ENCODE peak calls at places on chromosomes 1 and 21, in ten cellular contexts. T is CD4-positive, alpha-beta T cell; D is HCT116; J is thoracic aorta; E is WERI-Rb-1; N is adrenal gland; H is SK-N-SH; W is upper lobe of left lung; P is left ventricle myocardium inferior; A is testis. S is an unnamed sample.
A peak's percentile ranks its signal among the peaks of the same experiment; 100 is the strongest.

GRCh38 chr1:61641578-61642336 is 83.2 kb downstream of the TM2D1 start:
- DNase-seq in T (peak; percentile 25), D (peak; percentile 35), J (peak; percentile 52), E (peak; percentile 72), N (peak; percentile 78), H (peak; percentile 47), W (peak; percentile 79), P (peak; percentile 78), A (peak; percentile 91), S (peak; percentile 64)

GRCh38 chr1:36486436-36487335 is 4.0 kb upstream of the CSF3R start:
- DNase-seq in T (no peak), D (no peak), J (no peak), E (no peak), N (peak; percentile 81), H (no peak), W (peak; percentile 98), P (peak; percentile 46), A (no peak), S (peak; percentile 91)

GRCh38 chr1:198155253-198155652 is 1.5 kb upstream of the NEK7 start:
- DNase-seq in T (no peak), D (peak; percentile 28), J (no peak), E (no peak), N (no peak), H (no peak), W (no peak), P (no peak), A (no peak), S (no peak)

GRCh38 chr1:201766117-201766863 is 62.7 kb upstream of the IPO9 start:
- DNase-seq in T (no peak), D (no peak), J (no peak), E (no peak), N (peak; percentile 13), H (no peak), W (no peak), P (peak; percentile 30), A (peak; percentile 55), S (peak; percentile 52)

GRCh38 chr1:183019860-183020259 is 3.4 kb upstream of the LAMC1 start:
- DNase-seq in T (no peak), D (no peak), J (no peak), E (no peak), N (no peak), H (no peak), W (no peak), P (no peak), A (no peak), S (peak; percentile 67)

GRCh38 chr1:75855010-75855409 is 58.3 kb downstream of the MSH4 start:
- DNase-seq in T (no peak), D (peak; percentile 8), J (no peak), E (no peak), N (no peak), H (no peak), W (peak; percentile 26), P (no peak), A (no peak), S (no peak)

GRCh38 chr1:161085165-161085564 is 4.2 kb downstream of the NECTIN4 start:
- DNase-seq in T (no peak), D (no peak), J (no peak), E (peak; percentile 78), N (no peak), H (no peak), W (no peak), P (no peak), A (no peak), S (no peak)

GRCh38 chr1:210310562-210310961 is 18.1 kb upstream of the HHAT start:
- DNase-seq in T (no peak), D (no peak), J (no peak), E (no peak), N (no peak), H (no peak), W (no peak), P (no peak), A (no peak), S (no peak)

GRCh38 chr1:207097871-207098324 is 6.1 kb upstream of the C4BPA start:
- DNase-seq in T (no peak), D (no peak), J (no peak), E (no peak), N (no peak), H (no peak), W (no peak), P (no peak), A (no peak), S (no peak)

GRCh38 chr1:223754681-223755431 is 42.5 kb downstream of the CAPN2 start:
- DNase-seq in T (no peak), D (no peak), J (no peak), E (no peak), N (no peak), H (no peak), W (no peak), P (no peak), A (no peak), S (no peak)

DNA sequence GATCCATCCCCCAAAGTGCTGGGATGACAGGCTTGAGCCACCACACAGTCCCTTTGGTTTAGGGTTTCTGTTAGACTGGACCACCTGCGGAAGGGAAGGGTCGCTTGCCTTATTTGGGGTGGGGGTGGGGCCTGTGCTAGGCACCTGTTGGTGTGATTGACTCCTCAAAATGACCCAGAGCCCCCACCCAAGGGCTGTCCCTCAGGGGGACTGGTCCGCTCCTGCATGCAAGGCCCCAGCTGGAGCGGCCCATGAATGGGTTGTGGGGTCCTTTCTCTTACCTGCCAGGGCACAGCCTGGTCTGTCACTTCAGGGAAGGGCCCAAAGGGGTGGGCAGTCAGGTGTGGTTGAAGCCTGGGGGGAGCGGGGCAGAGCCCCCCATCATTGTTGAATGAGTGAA is 1.8 kb upstream of the CSTB start:
- DNase-seq in T (no peak), D (no peak), J (no peak), E (no peak), N (no peak), H (no peak), W (no peak), P (no peak), A (no peak), S (no peak)
- TF ChIP-seq CTCF in T (no peak), D (no peak), J (no peak), E (no peak), N (no peak), H (no peak), W (no peak), P (no peak), A (no peak), S (no peak)

DNA sequence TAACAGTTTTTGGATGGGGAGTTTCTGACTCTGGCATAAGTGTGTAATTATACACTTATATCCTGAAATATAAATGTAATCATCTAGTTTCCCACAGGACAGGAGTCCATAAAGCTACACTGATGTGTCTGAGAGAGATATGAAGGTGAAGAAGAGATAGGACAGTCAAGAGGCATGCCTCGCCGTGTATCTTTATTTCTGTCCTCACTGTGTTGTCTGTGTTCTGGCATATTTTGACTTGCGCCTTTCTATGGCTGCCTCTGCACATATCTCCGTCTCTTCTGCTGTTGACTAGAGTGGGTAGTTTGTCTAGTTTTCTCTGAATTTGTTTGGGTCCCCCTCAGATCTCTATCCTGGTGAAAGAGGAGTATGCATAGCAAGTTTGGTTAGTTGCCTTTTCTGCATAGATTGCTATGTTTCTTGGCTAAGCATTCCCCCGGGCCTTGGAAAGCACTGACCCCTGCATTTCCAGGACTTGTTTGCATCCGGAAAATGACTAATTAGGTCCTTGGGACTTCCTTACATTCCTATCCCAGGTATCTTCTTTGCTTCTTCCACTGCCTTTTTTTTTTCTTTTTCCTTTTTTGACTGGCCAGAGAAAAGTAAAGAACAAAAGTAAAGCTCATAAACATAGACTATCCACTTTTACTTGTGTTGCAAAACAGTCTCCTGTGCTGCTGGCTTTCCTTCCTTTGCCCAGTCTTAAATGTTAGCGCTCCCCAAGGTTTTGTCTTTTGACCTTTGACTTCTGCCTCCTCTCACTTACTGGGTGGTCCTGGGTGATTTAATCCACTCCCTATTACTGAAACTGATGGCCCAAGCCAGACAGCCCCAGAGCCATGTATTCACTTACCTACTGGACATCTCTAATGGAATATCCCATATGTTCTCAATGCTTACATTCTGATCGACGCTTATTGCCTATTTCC is 27.6 kb upstream of the CNN3 start:
- DNase-seq in T (no peak), D (no peak), J (no peak), E (no peak), N (no peak), H (no peak), W (no peak), P (no peak), A (no peak), S (no peak)
- H3K27ac ChIP-seq in T (no peak overlapping the region), D (no peak overlapping the region), J (no peak overlapping the region), E (no peak overlapping the region), N (peak overlapping the region; percentile 78), H (no peak overlapping the region), W (no peak overlapping the region), P (peak overlapping the region; percentile 82), A (peak overlapping the region; percentile 44), S (no peak overlapping the region)

GRCh38 chr1:34759472-34760357 is at the start of gene GJB4:
- DNase-seq in T (no peak), D (no peak), J (no peak), E (no peak), N (no peak), H (no peak), W (no peak), P (no peak), A (no peak), S (no peak)
- H3K27me3 ChIP-seq in T (no peaks in the 10 kb centered on the region), D (no peaks in the 10 kb centered on the region), J (no peaks in the 10 kb centered on the region), E (peaks cover 86% of the 10 kb centered on the region), N (no peaks in the 10 kb centered on the region), H (no peaks in the 10 kb centered on the region), W (no peaks in the 10 kb centered on the region), P (peaks cover 91% of the 10 kb centered on the region), A (no peaks in the 10 kb centered on the region), S (no peaks in the 10 kb centered on the region)

GRCh38 chr1:981491-981954 is 370 bp downstream of the PERM1 start:
- DNase-seq in T (no peak), D (no peak), J (no peak), E (no peak), N (no peak), H (no peak), W (no peak), P (peak; percentile 26), A (no peak), S (peak; percentile 10)

GRCh38 chr1:980602-981395 is 1.1 kb downstream of the PERM1 start:
- DNase-seq in T (no peak), D (no peak), J (no peak), E (no peak), N (no peak), H (peak; percentile 73), W (no peak), P (peak; percentile 87), A (no peak), S (no peak)

GRCh38 chr1:982765-983436 is 1.0 kb upstream of the PERM1 start:
- DNase-seq in T (no peak), D (no peak), J (no peak), E (no peak), N (no peak), H (no peak), W (no peak), P (peak; percentile 19), A (no peak), S (no peak)

GRCh38 chr1:983736-984475 is 2.0 kb upstream of the PERM1 start:
- DNase-seq in T (peak; percentile 55), D (no peak), J (no peak), E (peak; percentile 60), N (peak; percentile 48), H (peak; percentile 92), W (peak; percentile 49), P (peak; percentile 55), A (peak; percentile 61), S (no peak)

DNA sequence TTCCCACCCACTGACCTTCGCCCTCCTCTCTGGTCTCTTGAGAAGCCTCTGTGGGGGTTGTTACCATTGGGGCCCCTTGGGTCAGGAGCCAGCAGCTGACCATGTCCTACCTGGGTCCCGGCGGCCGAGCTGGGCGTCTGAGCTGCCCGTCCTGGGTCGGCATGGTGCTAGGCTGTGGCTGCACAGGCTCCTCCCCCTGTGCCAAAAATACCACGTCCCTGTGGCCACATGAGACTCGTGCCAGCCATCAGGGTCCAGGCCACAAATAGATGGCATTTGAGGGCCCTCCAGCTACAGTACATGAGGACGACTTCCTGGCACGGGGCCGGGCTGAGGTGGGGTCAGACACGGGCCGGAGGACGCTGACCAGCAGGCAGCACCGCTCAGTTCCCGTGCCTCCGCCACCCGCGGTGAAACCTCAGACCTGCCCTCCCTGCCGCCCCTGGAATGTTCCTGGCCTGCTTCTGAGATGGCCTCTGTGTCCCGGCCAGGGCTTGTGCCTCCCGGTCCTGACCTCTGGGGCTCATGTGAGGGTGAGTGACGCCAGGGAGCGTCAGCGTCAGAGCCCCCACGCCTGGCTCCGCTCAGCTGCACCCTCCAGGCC is at the start of gene PERM1:
- DNase-seq in T (no peak), D (no peak), J (no peak), E (no peak), N (no peak), H (no peak), W (no peak), P (peak; percentile 86), A (no peak), S (no peak)
- TF ChIP-seq CTCF in T (no peak), D (no peak), J (no peak), E (no peak), N (no peak), H (no peak), W (no peak), P (no peak), A (no peak), S (no peak)